ENCODE peak calls at places on chromosomes 16 and 17, in nine cellular contexts. A is left ventricle myocardium inferior; T is CD8-positive, alpha-beta memory T cell; Q is heart right ventricle; L is epithelial cell of esophagus; Z is WERI-Rb-1; C is cardiac muscle cell; H is stomach; O is upper lobe of right lung. N is an unnamed sample.
A peak's percentile ranks its signal among the peaks of the same experiment; 100 is the strongest.

GRCh38 chr16:88365244-88365865 is 17.4 kb upstream of the ZNF469 start:
- DNase-seq in Z (no peak), C (no peak), Q (no peak), H (no peak), O (no peak), A (peak; percentile 6), T (no peak), L (no peak), N (no peak)

GRCh38 chr16:48409839-48410610 is 24.8 kb upstream of the SIAH1 start:
- DNase-seq in A (no peak), T (no peak), Q (no peak), H (peak; percentile 53), C (peak; percentile 98), Z (no peak), O (no peak), L (peak; percentile 93), N (peak; percentile 81)

GRCh38 chr16:55326261-55326802 is 2.3 kb downstream of the IRX6 start:
- DNase-seq in Z (no peak), L (no peak), C (no peak), H (no peak), O (no peak), A (no peak), Q (no peak), T (no peak), N (no peak)

GRCh38 chr16:75908718-75909117 is 182.4 kb upstream of the CPHXL start:
- DNase-seq in H (no peak), C (no peak), T (no peak), O (no peak), Q (no peak), A (no peak), Z (peak; percentile 44), L (no peak), N (no peak)

GRCh38 chr16:17963185-17963836 is 373.2 kb downstream of the NPIPA8 start:
- DNase-seq in H (no peak), Z (no peak), O (no peak), C (no peak), T (no peak), A (no peak), Q (no peak), L (no peak), N (no peak)

GRCh38 chr16:81204794-81205680 is 33.5 kb upstream of the BCO1 start:
- DNase-seq in C (peak; percentile 78), L (peak; percentile 51), Q (no peak), T (peak; percentile 25), Z (peak; percentile 9), H (peak; percentile 48), A (no peak), O (no peak), N (peak; percentile 17)

GRCh38 chr17:46035112-46035818 is 36.2 kb downstream of the STH start:
- DNase-seq in H (no peak), O (no peak), Q (no peak), C (no peak), A (no peak), Z (no peak), T (no peak), L (no peak), N (no peak)

GRCh38 chr16:85421338-85422123 is 191.6 kb upstream of the GSE1 start:
- DNase-seq in H (no peak), A (peak; percentile 13), O (peak; percentile 64), T (no peak), C (no peak), Z (no peak), L (no peak), Q (no peak), N (no peak)

GRCh38 chr17:76866774-76867577 is 1.2 kb upstream of the MGAT5B start:
- DNase-seq in O (no peak), Q (no peak), H (no peak), T (no peak), C (peak; percentile 30), L (peak; percentile 67), Z (no peak), A (no peak), N (peak; percentile 16)

GRCh38 chr17:6435968-6436367 is 1.0 kb upstream of the AIPL1 start:
- DNase-seq in C (peak; percentile 77), H (peak; percentile 69), L (peak; percentile 78), T (peak; percentile 41), A (peak; percentile 29), O (peak; percentile 75), Z (peak; percentile 82), Q (peak; percentile 41), N (no peak)

GRCh38 chr16:19517424-19518089 is 4.3 kb downstream of the GDE1 start:
- DNase-seq in O (no peak), L (peak; percentile 95), Z (no peak), H (no peak), Q (no peak), A (no peak), C (no peak), T (no peak), N (no peak)

GRCh38 chr16:11799509-11800384 is 2.7 kb upstream of the ZC3H7A start:
- DNase-seq in Q (no peak), L (no peak), T (no peak), C (no peak), A (no peak), H (no peak), Z (peak; percentile 21), O (peak; percentile 43), N (no peak)

GRCh38 chr17:12522743-12523181 is 142.9 kb upstream of the MYOCD start:
- DNase-seq in Q (no peak), L (peak; percentile 47), Z (no peak), A (no peak), C (peak; percentile 18), H (peak; percentile 49), T (no peak), O (no peak), N (peak; percentile 84)

GRCh38 chr17:16464001-16464640 is 27.9 kb downstream of the LRRC75A start:
- DNase-seq in O (no peak), H (no peak), Q (no peak), L (no peak), A (no peak), C (no peak), T (no peak), Z (no peak), N (no peak)

GRCh38 chr17:55601874-55602364 is 90.7 kb upstream of the SMIM36 start:
- DNase-seq in Q (no peak), T (no peak), C (peak; percentile 79), L (peak; percentile 58), Z (no peak), O (no peak), A (no peak), H (no peak), N (no peak)

GRCh38 chr16:80924372-80924978 is 82.2 kb downstream of the CMC2 start:
- DNase-seq in O (no peak), Z (peak; percentile 42), Q (peak; percentile 50), T (peak; percentile 9), C (peak; percentile 78), H (peak; percentile 80), L (peak; percentile 73), A (peak; percentile 36), N (no peak)

GRCh38 chr17:72192409-72193192 is 71.8 kb downstream of the SOX9 start:
- DNase-seq in T (no peak), H (no peak), L (peak; percentile 81), O (no peak), Z (no peak), Q (peak; percentile 32), A (peak; percentile 63), C (peak; percentile 98), N (peak; percentile 65)

GRCh38 chr17:32483451-32484019 is 3.3 kb upstream of the CDK5R1 start:
- DNase-seq in Q (peak; percentile 80), Z (peak; percentile 75), O (peak; percentile 60), T (peak; percentile 62), L (peak; percentile 74), C (peak; percentile 90), H (peak; percentile 42), A (peak; percentile 84), N (peak; percentile 52)

GRCh38 chr16:81700071-81700779 is 78.9 kb upstream of the PLCG2 start:
- DNase-seq in T (no peak), L (no peak), A (no peak), Z (no peak), O (no peak), C (no peak), H (no peak), Q (no peak), N (no peak)

GRCh38 chr17:8867361-8867981 is at the start of gene PIK3R6:
- DNase-seq in Z (no peak), H (no peak), T (no peak), Q (no peak), C (no peak), L (no peak), O (no peak), A (no peak), N (no peak)
- H3K4me3 ChIP-seq in Z (no peak within 1 kb of the TSS), H (peak within 1 kb of the TSS; percentile 0), T (peak within 1 kb of the TSS; percentile 32), Q (peak within 1 kb of the TSS; percentile 48), C (no peak within 1 kb of the TSS), L (no peak within 1 kb of the TSS), O (peak within 1 kb of the TSS; percentile 28), A (peak within 1 kb of the TSS; percentile 58), N (no peak within 1 kb of the TSS)

GRCh38 chr17:58001461-58002124 is 5.5 kb downstream of the SRSF1 start:
- DNase-seq in C (no peak), A (no peak), T (no peak), Q (no peak), O (no peak), H (no peak), Z (no peak), L (no peak), N (no peak)
- H3K4me3 ChIP-seq in C (no peak overlapping the region), A (no peak overlapping the region), T (no peak overlapping the region), Q (no peak overlapping the region), O (no peak overlapping the region), H (no peak overlapping the region), Z (no peak overlapping the region), L (no peak overlapping the region), N (no peak overlapping the region)

DNA sequence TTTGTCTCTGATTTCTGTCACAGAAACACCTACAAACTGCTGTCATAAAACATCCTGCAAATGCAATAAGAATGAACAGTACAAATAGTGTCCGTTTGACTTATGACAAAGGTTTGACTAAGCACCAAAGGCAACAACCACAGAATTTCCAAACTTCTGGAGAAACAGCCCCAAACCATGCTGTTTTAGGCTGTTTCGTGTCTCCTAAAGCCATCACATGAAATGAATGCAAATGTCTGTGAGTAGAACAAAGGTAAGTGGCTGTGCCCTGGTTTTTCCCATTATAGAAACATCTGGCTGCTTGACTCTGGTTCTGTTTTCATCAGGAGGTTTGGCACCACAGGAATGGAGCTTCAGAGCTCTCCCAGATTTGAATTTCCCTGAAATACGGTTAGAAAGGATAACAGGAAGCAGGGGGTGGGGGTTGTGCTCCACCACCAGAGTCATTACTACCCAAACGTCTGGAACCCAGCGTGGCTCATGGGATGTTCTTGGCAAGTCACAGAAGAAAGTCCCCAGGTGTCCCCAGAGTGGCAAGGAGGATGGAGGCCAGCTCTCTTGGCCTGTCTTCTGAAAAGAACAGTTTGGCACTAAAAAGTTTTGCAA is 4.7 kb upstream of the EMP2 start:
- DNase-seq in Z (no peak), Q (no peak), C (no peak), A (no peak), L (peak; percentile 33), O (no peak), H (no peak), T (no peak), N (no peak)
- H3K4me3 ChIP-seq in Z (no peak overlapping the region), Q (no peak overlapping the region), C (no peak overlapping the region), A (no peak overlapping the region), L (no peak overlapping the region), O (no peak overlapping the region), H (no peak overlapping the region), T (no peak overlapping the region), N (no peak overlapping the region)

DNA sequence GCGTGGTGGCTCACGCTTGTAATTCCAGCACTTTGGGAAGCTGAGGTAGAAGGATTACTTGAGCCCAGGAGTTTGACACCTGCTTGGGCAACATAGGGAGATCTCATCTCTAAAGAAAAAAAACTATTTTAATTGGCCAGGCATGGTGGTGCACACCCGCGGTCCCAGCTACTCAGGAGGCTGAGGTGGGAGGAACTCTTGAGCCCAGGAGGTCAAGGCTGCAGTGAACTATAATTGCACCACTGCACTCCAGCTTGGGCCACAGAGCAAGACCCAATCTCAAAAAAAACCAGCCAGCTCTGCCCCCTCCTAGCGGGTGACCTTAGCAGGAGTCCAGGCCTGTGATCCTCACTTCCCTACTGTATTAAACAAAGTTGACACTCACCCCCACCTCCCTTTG is 5.9 kb upstream of the HS3ST6 start:
- DNase-seq in A (no peak), L (no peak), Z (no peak), Q (no peak), H (no peak), T (no peak), C (no peak), O (no peak), N (no peak)
- H3K4me3 ChIP-seq in A (no peak overlapping the region), L (no peak overlapping the region), Z (no peak overlapping the region), Q (no peak overlapping the region), H (no peak overlapping the region), T (no peak overlapping the region), C (no peak overlapping the region), O (no peak overlapping the region), N (no peak overlapping the region)